ENCODE peak calls at places on chromosomes 5 and 9, in nine cellular contexts. One of them, this sample, is unnamed.

GRCh38 chr9:124452841-124453585 is 2.8 kb downstream of the ADGRD2 start:
- DNase-seq in activated CD8-positive, alpha-beta memory T cell treated with anti-CD3 and anti-CD28 coated beads, Interleukin-2, amount 50 U/mL, for 4 hours: no peak
- DNase-seq in NCI-H1092: no peak
- DNase-seq in activated naive CD4-positive, alpha-beta T cell: no peak
- DNase-seq in DMS153: no peak
- DNase-seq in Ammon's horn: no peak
- DNase-seq in glomerular endothelial cell: no peak
- DNase-seq in NCI-H1417: no peak
- DNase-seq in stimulated activated naive CD4-positive, alpha-beta T cell treated with Interleukin-2 at 50 U/mL for 16 hours: no peak
- DNase-seq in this sample: no peak

GRCh38 chr9:127980056-127980705 is 608 bp downstream of the EEIG1 start:
- DNase-seq in activated CD8-positive, alpha-beta memory T cell treated with anti-CD3 and anti-CD28 coated beads, Interleukin-2, amount 50 U/mL, for 4 hours: peak
- DNase-seq in NCI-H1092: no peak
- DNase-seq in activated naive CD4-positive, alpha-beta T cell: peak
- DNase-seq in DMS153: no peak
- DNase-seq in Ammon's horn: no peak
- DNase-seq in glomerular endothelial cell: no peak
- DNase-seq in NCI-H1417: peak
- DNase-seq in stimulated activated naive CD4-positive, alpha-beta T cell treated with Interleukin-2 at 50 U/mL for 16 hours: peak
- DNase-seq in this sample: peak

GRCh38 chr5:73865315-73865714 is 239.3 kb downstream of the ARHGEF28 start:
- DNase-seq in activated CD8-positive, alpha-beta memory T cell treated with anti-CD3 and anti-CD28 coated beads, Interleukin-2, amount 50 U/mL, for 4 hours: no peak
- DNase-seq in NCI-H1092: no peak
- DNase-seq in activated naive CD4-positive, alpha-beta T cell: no peak
- DNase-seq in DMS153: no peak
- DNase-seq in Ammon's horn: no peak
- DNase-seq in glomerular endothelial cell: no peak
- DNase-seq in NCI-H1417: no peak
- DNase-seq in stimulated activated naive CD4-positive, alpha-beta T cell treated with Interleukin-2 at 50 U/mL for 16 hours: no peak
- DNase-seq in this sample: no peak

GRCh38 chr5:172975289-172975688 is 8.3 kb upstream of the ATP6V0E1 start:
- DNase-seq in activated CD8-positive, alpha-beta memory T cell treated with anti-CD3 and anti-CD28 coated beads, Interleukin-2, amount 50 U/mL, for 4 hours: no peak
- DNase-seq in NCI-H1092: no peak
- DNase-seq in activated naive CD4-positive, alpha-beta T cell: no peak
- DNase-seq in DMS153: no peak
- DNase-seq in Ammon's horn: no peak
- DNase-seq in glomerular endothelial cell: no peak
- DNase-seq in NCI-H1417: no peak
- DNase-seq in stimulated activated naive CD4-positive, alpha-beta T cell treated with Interleukin-2 at 50 U/mL for 16 hours: no peak
- DNase-seq in this sample: no peak

GRCh38 chr9:5425006-5425628 is 12.6 kb downstream of the PLGRKT start:
- DNase-seq in activated CD8-positive, alpha-beta memory T cell treated with anti-CD3 and anti-CD28 coated beads, Interleukin-2, amount 50 U/mL, for 4 hours: no peak
- DNase-seq in NCI-H1092: no peak
- DNase-seq in activated naive CD4-positive, alpha-beta T cell: no peak
- DNase-seq in DMS153: peak
- DNase-seq in Ammon's horn: no peak
- DNase-seq in glomerular endothelial cell: no peak
- DNase-seq in NCI-H1417: no peak
- DNase-seq in stimulated activated naive CD4-positive, alpha-beta T cell treated with Interleukin-2 at 50 U/mL for 16 hours: no peak
- DNase-seq in this sample: no peak

GRCh38 chr9:91771027-91771426 is 179.0 kb downstream of the ROR2 start:
- DNase-seq in activated CD8-positive, alpha-beta memory T cell treated with anti-CD3 and anti-CD28 coated beads, Interleukin-2, amount 50 U/mL, for 4 hours: no peak
- DNase-seq in NCI-H1092: no peak
- DNase-seq in activated naive CD4-positive, alpha-beta T cell: no peak
- DNase-seq in DMS153: no peak
- DNase-seq in Ammon's horn: no peak
- DNase-seq in glomerular endothelial cell: no peak
- DNase-seq in NCI-H1417: peak
- DNase-seq in stimulated activated naive CD4-positive, alpha-beta T cell treated with Interleukin-2 at 50 U/mL for 16 hours: no peak
- DNase-seq in this sample: no peak

GRCh38 chr5:73039082-73039481 is 81.3 kb upstream of the TMEM171 start:
- DNase-seq in activated CD8-positive, alpha-beta memory T cell treated with anti-CD3 and anti-CD28 coated beads, Interleukin-2, amount 50 U/mL, for 4 hours: no peak
- DNase-seq in NCI-H1092: no peak
- DNase-seq in activated naive CD4-positive, alpha-beta T cell: no peak
- DNase-seq in DMS153: no peak
- DNase-seq in Ammon's horn: no peak
- DNase-seq in glomerular endothelial cell: no peak
- DNase-seq in NCI-H1417: no peak
- DNase-seq in stimulated activated naive CD4-positive, alpha-beta T cell treated with Interleukin-2 at 50 U/mL for 16 hours: no peak
- DNase-seq in this sample: no peak

GRCh38 chr5:157539623-157540022 is 36.0 kb downstream of the ADAM19 start:
- DNase-seq in activated CD8-positive, alpha-beta memory T cell treated with anti-CD3 and anti-CD28 coated beads, Interleukin-2, amount 50 U/mL, for 4 hours: no peak
- DNase-seq in NCI-H1092: no peak
- DNase-seq in activated naive CD4-positive, alpha-beta T cell: no peak
- DNase-seq in DMS153: no peak
- DNase-seq in Ammon's horn: no peak
- DNase-seq in glomerular endothelial cell: no peak
- DNase-seq in NCI-H1417: no peak
- DNase-seq in stimulated activated naive CD4-positive, alpha-beta T cell treated with Interleukin-2 at 50 U/mL for 16 hours: no peak
- DNase-seq in this sample: no peak

GRCh38 chr9:89149726-89150125 is 28.9 kb downstream of the SHC3 start:
- DNase-seq in activated CD8-positive, alpha-beta memory T cell treated with anti-CD3 and anti-CD28 coated beads, Interleukin-2, amount 50 U/mL, for 4 hours: no peak
- DNase-seq in NCI-H1092: no peak
- DNase-seq in activated naive CD4-positive, alpha-beta T cell: no peak
- DNase-seq in DMS153: no peak
- DNase-seq in Ammon's horn: peak
- DNase-seq in glomerular endothelial cell: no peak
- DNase-seq in NCI-H1417: no peak
- DNase-seq in stimulated activated naive CD4-positive, alpha-beta T cell treated with Interleukin-2 at 50 U/mL for 16 hours: no peak
- DNase-seq in this sample: no peak

GRCh38 chr5:98415663-98416062 is 357.8 kb upstream of the RGMB start:
- DNase-seq in activated CD8-positive, alpha-beta memory T cell treated with anti-CD3 and anti-CD28 coated beads, Interleukin-2, amount 50 U/mL, for 4 hours: no peak
- DNase-seq in NCI-H1092: no peak
- DNase-seq in activated naive CD4-positive, alpha-beta T cell: no peak
- DNase-seq in DMS153: no peak
- DNase-seq in Ammon's horn: no peak
- DNase-seq in glomerular endothelial cell: no peak
- DNase-seq in NCI-H1417: no peak
- DNase-seq in stimulated activated naive CD4-positive, alpha-beta T cell treated with Interleukin-2 at 50 U/mL for 16 hours: no peak
- DNase-seq in this sample: no peak

GRCh38 chr5:64671678-64672077 is 18.6 kb upstream of the SHISAL2B start:
- DNase-seq in activated CD8-positive, alpha-beta memory T cell treated with anti-CD3 and anti-CD28 coated beads, Interleukin-2, amount 50 U/mL, for 4 hours: no peak
- DNase-seq in NCI-H1092: no peak
- DNase-seq in activated naive CD4-positive, alpha-beta T cell: no peak
- DNase-seq in DMS153: no peak
- DNase-seq in Ammon's horn: no peak
- DNase-seq in glomerular endothelial cell: no peak
- DNase-seq in NCI-H1417: no peak
- DNase-seq in stimulated activated naive CD4-positive, alpha-beta T cell treated with Interleukin-2 at 50 U/mL for 16 hours: no peak
- DNase-seq in this sample: no peak

GRCh38 chr5:37615184-37615583 is 224.7 kb downstream of the GDNF start:
- DNase-seq in activated CD8-positive, alpha-beta memory T cell treated with anti-CD3 and anti-CD28 coated beads, Interleukin-2, amount 50 U/mL, for 4 hours: no peak
- DNase-seq in NCI-H1092: no peak
- DNase-seq in activated naive CD4-positive, alpha-beta T cell: no peak
- DNase-seq in DMS153: no peak
- DNase-seq in Ammon's horn: no peak
- DNase-seq in glomerular endothelial cell: peak
- DNase-seq in NCI-H1417: no peak
- DNase-seq in stimulated activated naive CD4-positive, alpha-beta T cell treated with Interleukin-2 at 50 U/mL for 16 hours: no peak
- DNase-seq in this sample: no peak

This sample was measured in retina.